ENCODE peak calls at places on chromosome 20, in nine cellular contexts. D is T follicular helper cell; E is D341Med; C is activated CD4-positive, alpha-beta T cell treated with anti-CD3 and anti-CD28 coated beads, Interleukin-2, amount 50 U/mL, for 48 hours; F is heart right ventricle; U is AML-193; J is activated effector memory CD4-positive, alpha-beta T cell treated with anti-CD3 and anti-CD28 coated beads, Interleukin-2, amount 50 U/mL, for 16 hours; X is WTC11; H is stimulated activated CD8-positive, alpha-beta memory T cell treated with anti-CD3 and anti-CD28 coated beads, Interleukin-15, amount 100 ng/mL, for 24 hours. A is an unnamed sample.

GRCh38 chr20:63430891-63431290 is 41.6 kb downstream of the KCNQ2 start:
- DNase-seq in D (no peak), E (no peak), C (no peak), F (no peak), U (no peak), J (no peak), X (no peak), H (no peak), A (no peak)

GRCh38 chr20:51346686-51347485 is 195.6 kb downstream of the NFATC2 start:
- DNase-seq in D (no peak), E (no peak), C (no peak), F (no peak), U (no peak), J (no peak), X (no peak), H (no peak), A (no peak)

GRCh38 chr20:49976542-49976941 is 6.2 kb upstream of the SNAI1 start:
- DNase-seq in D (no peak), E (no peak), C (no peak), F (no peak), U (no peak), J (no peak), X (no peak), H (no peak), A (no peak)

GRCh38 chr20:46785958-46786357 is 76.5 kb downstream of the SLC2A10 start:
- DNase-seq in D (no peak), E (no peak), C (no peak), F (no peak), U (no peak), J (no peak), X (no peak), H (no peak), A (no peak)

GRCh38 chr20:17873410-17874270 is 95.0 kb downstream of the SNX5 start:
- DNase-seq in D (no peak), E (no peak), C (no peak), F (peak), U (no peak), J (no peak), X (no peak), H (no peak), A (peak)

GRCh38 chr20:46307139-46307998 is 929 bp downstream of the CDH22 start:
- DNase-seq in D (peak), E (peak), C (peak), F (no peak), U (peak), J (peak), X (peak), H (peak), A (peak)

GRCh38 chr20:24952376-24953203 is 3.5 kb downstream of the CST7 start:
- DNase-seq in D (no peak), E (no peak), C (no peak), F (no peak), U (no peak), J (peak), X (no peak), H (no peak), A (no peak)

GRCh38 chr20:62511300-62511914 is 35.6 kb upstream of the GATA5 start:
- DNase-seq in D (no peak), E (no peak), C (no peak), F (no peak), U (no peak), J (no peak), X (no peak), H (no peak), A (no peak)

GRCh38 chr20:46814366-46815232 is 80.0 kb upstream of the EYA2 start:
- DNase-seq in D (no peak), E (no peak), C (no peak), F (no peak), U (no peak), J (no peak), X (peak), H (no peak), A (no peak)

GRCh38 chr20:24235224-24235735 is 234.1 kb upstream of the SYNDIG1 start:
- DNase-seq in D (no peak), E (no peak), C (no peak), F (no peak), U (no peak), J (no peak), X (no peak), H (no peak), A (no peak)

GRCh38 chr20:32031007-32031958 is 20.8 kb upstream of the HCK start:
- DNase-seq in D (peak), E (peak), C (peak), F (peak), U (peak), J (peak), X (peak), H (peak), A (peak)

GRCh38 chr20:35263609-35264223 is 14.2 kb downstream of the MMP24OS start:
- DNase-seq in D (no peak), E (no peak), C (no peak), F (no peak), U (no peak), J (no peak), X (no peak), H (no peak), A (no peak)

GRCh38 chr20:57408131-57408530 is 16.9 kb downstream of the RBM38 start:
- DNase-seq in D (no peak), E (no peak), C (no peak), F (no peak), U (no peak), J (no peak), X (no peak), H (no peak), A (no peak)

GRCh38 chr20:59123011-59123676 is 40.5 kb upstream of the ZNF831 start:
- DNase-seq in D (peak), E (no peak), C (peak), F (no peak), U (peak), J (peak), X (no peak), H (no peak), A (no peak)

GRCh38 chr20:21048841-21049273 is 57.3 kb downstream of the LINC00237 start:
- DNase-seq in D (peak), E (peak), C (peak), F (no peak), U (peak), J (peak), X (peak), H (peak), A (no peak)

GRCh38 chr20:37956099-37956498 is 53.2 kb downstream of the VSTM2L start:
- DNase-seq in D (no peak), E (no peak), C (no peak), F (no peak), U (no peak), J (no peak), X (no peak), H (no peak), A (no peak)

GRCh38 chr20:48814633-48815032 is 13.2 kb downstream of the PREX1 start:
- DNase-seq in D (no peak), E (no peak), C (no peak), F (no peak), U (no peak), J (no peak), X (no peak), H (no peak), A (no peak)

GRCh38 chr20:58160451-58161051 is 67.9 kb downstream of the ANKRD60 start:
- DNase-seq in D (no peak), E (no peak), C (no peak), F (no peak), U (no peak), J (no peak), X (no peak), H (no peak), A (no peak)

GRCh38 chr20:62363920-62364851 is 2.9 kb downstream of the LAMA5 start:
- DNase-seq in D (no peak), E (no peak), C (no peak), F (peak), U (no peak), J (no peak), X (peak), H (no peak), A (no peak)

GRCh38 chr20:35820715-35821114 is 48.9 kb downstream of the PHF20 start:
- DNase-seq in D (no peak), E (no peak), C (no peak), F (no peak), U (no peak), J (no peak), X (no peak), H (no peak), A (no peak)

GRCh38 chr20:20691477-20691863 is 21.0 kb downstream of the RALGAPA2 start:
- DNase-seq in D (no peak), E (no peak), C (no peak), F (no peak), U (no peak), J (no peak), X (no peak), H (no peak), A (no peak)

GRCh38 chr20:58439974-58440767 is 51.1 kb downstream of the VAPB start:
- DNase-seq in D (no peak), E (no peak), C (no peak), F (no peak), U (no peak), J (no peak), X (no peak), H (no peak), A (no peak)

GRCh38 chr20:56826971-56827645 is 198.0 kb downstream of the TFAP2C start:
- DNase-seq in D (no peak), E (no peak), C (no peak), F (no peak), U (no peak), J (no peak), X (no peak), H (no peak), A (no peak)

GRCh38 chr20:3923818-3924217 is 34.6 kb downstream of the PANK2 start:
- DNase-seq in D (no peak), E (no peak), C (no peak), F (no peak), U (no peak), J (no peak), X (no peak), H (no peak), A (no peak)

GRCh38 chr20:50408526-50409364 is 101.4 kb upstream of the PTPN1 start:
- DNase-seq in D (no peak), E (peak), C (no peak), F (no peak), U (no peak), J (no peak), X (no peak), H (no peak), A (no peak)

GRCh38 chr20:63642518-63643247 is 10.5 kb downstream of the STMN3 start:
- DNase-seq in D (no peak), E (no peak), C (no peak), F (no peak), U (no peak), J (no peak), X (peak), H (no peak), A (no peak)

GRCh38 chr20:38324159-38324558 is 20.2 kb downstream of the BPI start:
- DNase-seq in D (no peak), E (no peak), C (no peak), F (no peak), U (no peak), J (no peak), X (no peak), H (no peak), A (no peak)

GRCh38 chr20:40815156-40816038 is 126.4 kb upstream of the MAFB start:
- DNase-seq in D (no peak), E (no peak), C (no peak), F (no peak), U (no peak), J (no peak), X (no peak), H (no peak), A (peak)

GRCh38 chr20:48621256-48622078 is 206.3 kb downstream of the PREX1 start:
- DNase-seq in D (no peak), E (no peak), C (no peak), F (no peak), U (no peak), J (no peak), X (no peak), H (no peak), A (no peak)

GRCh38 chr20:57707849-57708693 is 1.7 kb downstream of the PMEPA1 start:
- DNase-seq in D (no peak), E (no peak), C (no peak), F (no peak), U (no peak), J (no peak), X (no peak), H (no peak), A (no peak)